ENCODE peak calls at places on chromosomes 12 and 14, in six cellular contexts. G is IMR-90, B is neuronal stem cell, Q is H9, O is mesenchymal stem cell, T is trophoblast cell. M is an unnamed sample.

GRCh38 chr14:36553650-36554260 is 28.7 kb downstream of the NKX2-8 start:
- DNase-seq in G (peak), B (peak), Q (no peak), O (peak), T (no peak), M (no peak)

GRCh38 chr12:70121562-70121961 is 121.7 kb upstream of the CNOT2 start:
- DNase-seq in G (no peak), B (no peak), Q (no peak), O (no peak), T (no peak), M (no peak)

GRCh38 chr12:130017571-130018449 is 114.0 kb upstream of the TMEM132D start:
- DNase-seq in G (no peak), B (no peak), Q (no peak), O (no peak), T (no peak), M (no peak)

GRCh38 chr12:50458606-50459005 is 46.2 kb upstream of the DIP2B start:
- DNase-seq in G (peak), B (no peak), Q (no peak), O (no peak), T (no peak), M (no peak)

GRCh38 chr12:50545783-50546182 is 41.0 kb downstream of the DIP2B start:
- DNase-seq in G (no peak), B (no peak), Q (no peak), O (peak), T (no peak), M (no peak)

GRCh38 chr12:72274926-72275325 is 2.8 kb downstream of the TRHDE start:
- DNase-seq in G (peak), B (no peak), Q (no peak), O (peak), T (no peak), M (no peak)

GRCh38 chr12:92036771-92037453 is 108.7 kb downstream of the BTG1 start:
- DNase-seq in G (peak), B (no peak), Q (no peak), O (peak), T (no peak), M (no peak)

GRCh38 chr14:22506778-22507351 is 82.2 kb downstream of the DAD1 start:
- DNase-seq in G (no peak), B (no peak), Q (no peak), O (peak), T (no peak), M (no peak)

GRCh38 chr12:7853557-7853956 is 19.2 kb downstream of the SLC2A14 start:
- DNase-seq in G (no peak), B (no peak), Q (no peak), O (no peak), T (no peak), M (no peak)

GRCh38 chr12:28350502-28350901 is 160.2 kb downstream of the CCDC91 start:
- DNase-seq in G (no peak), B (no peak), Q (no peak), O (no peak), T (no peak), M (no peak)

GRCh38 chr12:53999596-54000104 is 311 bp upstream of the HOXC9 start:
- DNase-seq in G (peak), B (no peak), Q (no peak), O (peak), T (peak), M (no peak)

GRCh38 chr14:104844306-104845032 is 20.6 kb upstream of the CEP170B start:
- DNase-seq in G (no peak), B (no peak), Q (peak), O (no peak), T (no peak), M (peak)

GRCh38 chr12:13135336-13136178 is 32.1 kb upstream of the GSG1 start:
- DNase-seq in G (peak), B (no peak), Q (peak), O (peak), T (peak), M (no peak)

GRCh38 chr14:44453433-44454171 is 53.5 kb downstream of the FSCB start:
- DNase-seq in G (no peak), B (no peak), Q (no peak), O (no peak), T (no peak), M (no peak)

GRCh38 chr14:89618821-89619551 is 202.0 kb upstream of the FOXN3 start:
- DNase-seq in G (peak), B (peak), Q (peak), O (peak), T (peak), M (peak)

GRCh38 chr12:6697584-6698351 is 2.8 kb downstream of the PIANP start:
- DNase-seq in G (peak), B (peak), Q (peak), O (peak), T (peak), M (no peak)

GRCh38 chr14:61564623-61565091 is 130.7 kb upstream of the HIF1A start:
- DNase-seq in G (peak), B (no peak), Q (no peak), O (peak), T (peak), M (no peak)

GRCh38 chr14:99681101-99681831 is 2.8 kb upstream of the CYP46A1 start:
- DNase-seq in G (no peak), B (no peak), Q (peak), O (no peak), T (peak), M (peak)

GRCh38 chr12:132806857-132807256 is 21.8 kb downstream of the GOLGA3 start:
- DNase-seq in G (no peak), B (no peak), Q (no peak), O (no peak), T (no peak), M (no peak)

GRCh38 chr12:8609061-8609570 is 3.5 kb downstream of the AICDA start:
- DNase-seq in G (peak), B (peak), Q (peak), O (peak), T (no peak), M (no peak)

GRCh38 chr12:52926596-52927241 is 21.8 kb upstream of the KRT8 start:
- DNase-seq in G (no peak), B (no peak), Q (no peak), O (no peak), T (peak), M (no peak)

GRCh38 chr14:106657460-106657859 is 1131.1 kb downstream of the TMEM121 start:
- DNase-seq in G (no peak), B (no peak), Q (no peak), O (no peak), T (no peak), M (no peak)

GRCh38 chr12:25764892-25765291 is 193.6 kb upstream of the RASSF8 start:
- DNase-seq in G (no peak), B (no peak), Q (no peak), O (no peak), T (no peak), M (no peak)

GRCh38 chr12:52744493-52745156 is 32.5 kb downstream of the KRT76 start:
- DNase-seq in G (no peak), B (no peak), Q (no peak), O (no peak), T (no peak), M (no peak)

GRCh38 chr12:76555226-76555767 is 4.3 kb downstream of the OSBPL8 start:
- DNase-seq in G (peak), B (no peak), Q (no peak), O (no peak), T (no peak), M (no peak)

GRCh38 chr12:62194031-62194430 is 66.2 kb upstream of the USP15 start:
- DNase-seq in G (no peak), B (no peak), Q (no peak), O (no peak), T (no peak), M (no peak)

GRCh38 chr14:98371141-98371540 is 900.9 kb downstream of the BCL11B start:
- DNase-seq in G (no peak), B (no peak), Q (no peak), O (no peak), T (no peak), M (no peak)

GRCh38 chr12:22477894-22478287 is 66.5 kb downstream of the C2CD5 start:
- DNase-seq in G (no peak), B (no peak), Q (no peak), O (no peak), T (no peak), M (no peak)

GRCh38 chr12:28258998-28259397 is 68.7 kb downstream of the CCDC91 start:
- DNase-seq in G (peak), B (no peak), Q (no peak), O (no peak), T (no peak), M (no peak)

GRCh38 chr14:53127151-53127550 is 26.0 kb downstream of the DDHD1 start:
- DNase-seq in G (no peak), B (no peak), Q (no peak), O (no peak), T (no peak), M (no peak)

GRCh38 chr12:8917751-8918150 is 3.4 kb downstream of the PHC1 start:
- DNase-seq in G (peak), B (no peak), Q (no peak), O (peak), T (no peak), M (no peak)

GRCh38 chr12:79426121-79426520 is 264.6 kb downstream of the PAWR start:
- DNase-seq in G (no peak), B (no peak), Q (no peak), O (no peak), T (no peak), M (no peak)

GRCh38 chr12:43338848-43339526 is 213.0 kb downstream of the ADAMTS20 start:
- DNase-seq in G (peak), B (peak), Q (no peak), O (peak), T (no peak), M (no peak)

GRCh38 chr12:95117178-95117599 is 43.8 kb upstream of the NR2C1 start:
- DNase-seq in G (peak), B (peak), Q (no peak), O (peak), T (peak), M (no peak)

GRCh38 chr14:96164861-96165490 is 39.7 kb upstream of the BDKRB2 start:
- DNase-seq in G (peak), B (no peak), Q (peak), O (peak), T (no peak), M (no peak)

GRCh38 chr12:100388382-100388781 is 31.5 kb downstream of the SLC17A8 start:
- DNase-seq in G (no peak), B (no peak), Q (no peak), O (no peak), T (no peak), M (no peak)

GRCh38 chr12:101962486-101962885 is 85.1 kb downstream of the DRAM1 start:
- DNase-seq in G (peak), B (no peak), Q (no peak), O (no peak), T (no peak), M (no peak)

GRCh38 chr12:25682421-25682820 is 129.3 kb upstream of the LMNTD1 start:
- DNase-seq in G (peak), B (no peak), Q (no peak), O (no peak), T (no peak), M (no peak)

GRCh38 chr12:23699031-23699430 is 250.4 kb downstream of the SOX5 start:
- DNase-seq in G (no peak), B (no peak), Q (no peak), O (no peak), T (no peak), M (no peak)

GRCh38 chr14:87306770-87307169 is 686.2 kb downstream of the GALC start:
- DNase-seq in G (no peak), B (no peak), Q (no peak), O (no peak), T (no peak), M (no peak)

GRCh38 chr12:131461096-131461495 is 249.8 kb upstream of the SFSWAP start:
- DNase-seq in G (no peak), B (no peak), Q (peak), O (no peak), T (no peak), M (no peak)
- H3K14ac ChIP-seq in G (no peak), B (no peak), Q (no peak), O (no peak), T (no peak), M (no peak)

DNA sequence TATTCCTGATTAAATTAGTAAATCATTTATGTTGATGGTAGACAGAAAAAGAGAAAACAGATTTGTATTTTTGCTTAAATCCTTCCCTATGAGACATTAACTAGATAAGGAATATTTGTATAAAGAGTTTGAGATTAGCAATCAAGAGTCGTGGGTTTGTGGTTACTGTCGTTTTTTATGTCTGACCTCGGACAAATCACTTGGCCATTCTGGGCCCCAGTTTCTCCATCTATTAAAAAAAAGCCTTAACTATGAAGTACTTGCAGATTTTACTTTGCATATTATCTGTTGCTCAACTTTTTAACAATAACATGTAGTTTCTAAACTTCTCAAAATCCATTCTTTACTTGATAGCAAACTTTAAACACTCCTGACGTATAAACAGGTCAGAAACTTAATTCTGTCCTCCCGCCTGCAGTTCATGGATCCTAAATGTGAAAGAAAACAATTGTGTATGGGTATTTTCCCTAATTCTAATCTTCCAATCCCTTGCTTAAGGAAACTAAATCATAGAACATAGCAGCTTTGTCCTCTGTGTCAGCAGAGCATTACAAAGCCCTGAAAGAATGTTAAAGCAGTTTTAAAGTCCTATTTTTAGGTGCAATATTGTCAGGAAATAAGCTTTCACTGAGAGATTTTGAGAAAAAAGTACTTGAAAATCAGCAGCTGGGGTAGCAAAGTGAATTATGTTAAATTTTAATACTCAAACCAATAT is 118.2 kb downstream of the GPR135 start:
- DNase-seq in G (peak), B (no peak), Q (no peak), O (peak), T (no peak), M (no peak)
- H3K27ac ChIP-seq in G (peak), B (no peak), Q (no peak), O (no peak), T (no peak), M (no peak)

GRCh38 chr12:1847411-1847810 is 27.0 kb downstream of the LRTM2 start:
- DNase-seq in G (no peak), B (no peak), Q (no peak), O (no peak), T (no peak), M (no peak)
- H3K14ac ChIP-seq in G (no peak), B (no peak), Q (no peak), O (no peak), T (no peak), M (no peak)

DNA sequence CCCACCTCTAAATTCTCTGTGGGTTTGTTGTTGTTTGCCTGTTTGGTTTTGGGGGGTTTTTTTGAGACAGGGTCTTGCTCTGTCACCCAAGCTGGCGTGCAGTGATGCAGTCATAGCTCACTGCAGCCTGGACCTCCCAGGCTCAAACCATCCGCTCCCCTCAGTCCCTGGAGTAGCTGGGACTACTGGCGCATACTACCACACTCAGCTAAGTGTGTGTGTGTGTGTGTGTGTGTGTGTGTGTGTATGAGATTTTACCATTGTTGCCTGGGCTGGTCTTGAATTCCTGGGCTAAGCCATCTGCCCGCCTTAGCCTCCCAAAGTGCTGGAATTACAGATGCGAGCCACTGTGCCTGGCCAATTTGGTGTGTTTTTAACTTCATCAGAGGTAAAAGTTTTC is 236.1 kb downstream of the SLC41A2 start:
- DNase-seq in G (no peak), B (no peak), Q (no peak), O (no peak), T (no peak), M (no peak)
- H3K27ac ChIP-seq in G (no peak), B (no peak), Q (no peak), O (no peak), T (no peak), M (no peak)

GRCh38 chr12:78208106-78208505 is 377.4 kb downstream of the NAV3 start:
- DNase-seq in G (peak), B (no peak), Q (no peak), O (no peak), T (no peak), M (no peak)
- H3K14ac ChIP-seq in G (no peak), B (no peak), Q (no peak), O (no peak), T (no peak), M (no peak)